ENCODE peak calls at places on chromosomes 4 and X, in eight cellular contexts. R, W, X, B, Q, Z, O and I are unnamed samples.

GRCh38 chrX:22196151-22196550 is 76.6 kb upstream of the CBLL2 start:
- DNase-seq in Z (no peak), R (no peak), Q (no peak), X (no peak), W (no peak), O (no peak), B (no peak), I (no peak)

GRCh38 chr4:47315346-47315745 is 148.2 kb downstream of the COMMD8 start:
- DNase-seq in W (peak), Z (no peak), Q (no peak), R (no peak), B (no peak), X (peak), O (no peak), I (no peak)

GRCh38 chr4:2933566-2934076 is 29.6 kb downstream of the NOP14 start:
- DNase-seq in Z (peak), B (no peak), Q (no peak), R (no peak), O (no peak), W (no peak), X (no peak), I (no peak)

GRCh38 chr4:19130836-19131235 is 1109.3 kb upstream of the LCORL start:
- DNase-seq in O (no peak), Q (no peak), W (peak), R (no peak), B (no peak), X (peak), Z (no peak), I (no peak)

GRCh38 chr4:149975172-149975571 is 103.1 kb upstream of the DCLK2 start:
- DNase-seq in Q (no peak), X (no peak), B (no peak), W (no peak), O (no peak), R (no peak), Z (no peak), I (no peak)

GRCh38 chr4:73453701-73454005 is 17.6 kb downstream of the AFP start:
- DNase-seq in W (no peak), X (no peak), B (no peak), Z (no peak), Q (no peak), R (no peak), O (no peak), I (no peak)

GRCh38 chrX:118495958-118496762 is 545 bp downstream of the DOCK11 start:
- DNase-seq in W (peak), O (no peak), Z (peak), X (no peak), Q (peak), R (peak), B (peak), I (peak)

GRCh38 chrX:65035451-65035779 is 59.2 kb upstream of the ZC4H2 start:
- DNase-seq in Q (no peak), W (peak), X (no peak), Z (peak), B (no peak), R (no peak), O (no peak), I (peak)

GRCh38 chr4:78954048-78954666 is 14.9 kb upstream of the PAQR3 start:
- DNase-seq in R (no peak), O (no peak), W (peak), Q (no peak), B (peak), Z (no peak), X (peak), I (no peak)

GRCh38 chr4:152939655-152940054 is 3.5 kb downstream of the FHDC1 start:
- DNase-seq in O (no peak), R (no peak), Z (no peak), Q (no peak), W (no peak), X (no peak), B (no peak), I (no peak)

GRCh38 chrX:150574824-150575409 is 6.5 kb downstream of the MTM1 start:
- DNase-seq in R (no peak), W (no peak), X (no peak), O (no peak), B (no peak), Z (no peak), Q (no peak), I (no peak)

GRCh38 chrX:101450951-101451350 is 34.3 kb upstream of the ARMCX4 start:
- DNase-seq in R (no peak), W (no peak), Z (no peak), O (no peak), B (no peak), Q (no peak), X (peak), I (no peak)

GRCh38 chr4:126533176-126533575 is 1099.6 kb upstream of the INTU start:
- DNase-seq in X (peak), R (no peak), O (no peak), Z (no peak), B (no peak), Q (no peak), W (peak), I (no peak)

GRCh38 chr4:140237616-140238352 is 83.8 kb upstream of the MAML3 start:
- DNase-seq in Z (peak), X (peak), Q (peak), O (no peak), W (peak), B (peak), R (no peak), I (peak)

GRCh38 chrX:147894332-147894870 is 17.3 kb upstream of the FMR1 start:
- DNase-seq in Q (no peak), W (peak), Z (no peak), B (no peak), X (peak), O (no peak), R (no peak), I (no peak)

GRCh38 chrX:130330706-130331105 is 9.0 kb upstream of the SLC25A14 start:
- DNase-seq in Q (peak), Z (peak), O (no peak), X (peak), W (peak), R (no peak), B (peak), I (peak)

GRCh38 chr4:167109859-167110258 is 124.4 kb downstream of the SPOCK3 start:
- DNase-seq in R (no peak), Z (no peak), X (no peak), W (no peak), Q (no peak), O (no peak), B (no peak), I (no peak)

GRCh38 chr4:169823685-169824084 is 65.9 kb upstream of the HPF1 start:
- DNase-seq in R (no peak), Z (peak), O (no peak), W (peak), X (peak), Q (no peak), B (peak), I (peak)

GRCh38 chrX:1673337-1673736 is 58.5 kb downstream of the ASMT start:
- DNase-seq in X (peak), W (no peak), Q (no peak), O (no peak), R (no peak), Z (peak), B (peak), I (peak)

GRCh38 chr4:20354120-20354519 is 102.4 kb downstream of the SLIT2 start:
- DNase-seq in R (no peak), X (no peak), O (no peak), Q (no peak), B (no peak), Z (no peak), W (peak), I (no peak)

GRCh38 chr4:8198906-8199593 is at the start of gene SH3TC1:
- DNase-seq in R (peak), Z (no peak), B (peak), O (peak), W (peak), X (peak), Q (peak), I (peak)

GRCh38 chr4:53943345-53944085 is 120.9 kb downstream of the CHIC2 start:
- DNase-seq in Q (no peak), Z (no peak), R (no peak), O (peak), B (peak), W (peak), X (peak), I (peak)

GRCh38 chrX:118181030-118181429 is 64.4 kb upstream of the KLHL13 start:
- DNase-seq in X (no peak), B (no peak), O (peak), Q (no peak), Z (no peak), W (peak), R (no peak), I (no peak)

GRCh38 chr4:89270792-89271191 is 36.8 kb downstream of the GPRIN3 start:
- DNase-seq in W (no peak), O (no peak), R (no peak), X (no peak), Z (no peak), Q (no peak), B (no peak), I (no peak)

GRCh38 chr4:2364654-2365053 is 53.8 kb downstream of the ZFYVE28 start:
- DNase-seq in Q (peak), B (no peak), W (peak), Z (no peak), R (peak), O (no peak), X (peak), I (peak)